ENCODE peak calls at places on chromosome 19, in eight cellular contexts. One of them, this sample, is unnamed.

GRCh38 chr19:43318203-43318602 is 35.3 kb upstream of the CD177 start:
- DNase-seq in right atrium auricular region: no peak
- DNase-seq in choroid plexus epithelial cell: no peak
- DNase-seq in HCT116: no peak
- DNase-seq in foreskin fibroblast: no peak
- DNase-seq in Panc1: no peak
- DNase-seq in CD4-positive, alpha-beta T cell: no peak
- DNase-seq in endothelial cell: no peak
- DNase-seq in this sample: no peak

GRCh38 chr19:15237759-15238638 is 5.8 kb upstream of the EPHX3 start:
- DNase-seq in right atrium auricular region: no peak
- DNase-seq in choroid plexus epithelial cell: no peak
- DNase-seq in HCT116: no peak
- DNase-seq in foreskin fibroblast: no peak
- DNase-seq in Panc1: no peak
- DNase-seq in CD4-positive, alpha-beta T cell: no peak
- DNase-seq in endothelial cell: no peak
- DNase-seq in this sample: no peak

GRCh38 chr19:53507523-53508442 is 30.2 kb upstream of the ZNF331 start:
- DNase-seq in right atrium auricular region: no peak
- DNase-seq in choroid plexus epithelial cell: peak
- DNase-seq in HCT116: no peak
- DNase-seq in foreskin fibroblast: no peak
- DNase-seq in Panc1: no peak
- DNase-seq in CD4-positive, alpha-beta T cell: no peak
- DNase-seq in endothelial cell: no peak
- DNase-seq in this sample: no peak

GRCh38 chr19:29013325-29013724 is 199.6 kb downstream of the UQCRFS1 start:
- DNase-seq in right atrium auricular region: no peak
- DNase-seq in choroid plexus epithelial cell: no peak
- DNase-seq in HCT116: no peak
- DNase-seq in foreskin fibroblast: no peak
- DNase-seq in Panc1: no peak
- DNase-seq in CD4-positive, alpha-beta T cell: no peak
- DNase-seq in endothelial cell: no peak
- DNase-seq in this sample: no peak

GRCh38 chr19:51407631-51408131 is 9.8 kb downstream of the SIGLEC10 start:
- DNase-seq in right atrium auricular region: no peak
- DNase-seq in choroid plexus epithelial cell: peak
- DNase-seq in HCT116: peak
- DNase-seq in foreskin fibroblast: peak
- DNase-seq in Panc1: no peak
- DNase-seq in CD4-positive, alpha-beta T cell: no peak
- DNase-seq in endothelial cell: no peak
- DNase-seq in this sample: no peak

GRCh38 chr19:30906871-30907270 is 442.4 kb downstream of the TSHZ3 start:
- DNase-seq in right atrium auricular region: no peak
- DNase-seq in choroid plexus epithelial cell: no peak
- DNase-seq in HCT116: no peak
- DNase-seq in foreskin fibroblast: no peak
- DNase-seq in Panc1: no peak
- DNase-seq in CD4-positive, alpha-beta T cell: no peak
- DNase-seq in endothelial cell: no peak
- DNase-seq in this sample: no peak

GRCh38 chr19:51114087-51114714 is 6.0 kb upstream of the CTU1 start:
- DNase-seq in right atrium auricular region: no peak
- DNase-seq in choroid plexus epithelial cell: no peak
- DNase-seq in HCT116: no peak
- DNase-seq in foreskin fibroblast: no peak
- DNase-seq in Panc1: no peak
- DNase-seq in CD4-positive, alpha-beta T cell: no peak
- DNase-seq in endothelial cell: no peak
- DNase-seq in this sample: no peak

GRCh38 chr19:5016268-5016667 is 47.4 kb downstream of the KDM4B start:
- DNase-seq in right atrium auricular region: no peak
- DNase-seq in choroid plexus epithelial cell: no peak
- DNase-seq in HCT116: no peak
- DNase-seq in foreskin fibroblast: no peak
- DNase-seq in Panc1: no peak
- DNase-seq in CD4-positive, alpha-beta T cell: no peak
- DNase-seq in endothelial cell: no peak
- DNase-seq in this sample: no peak

GRCh38 chr19:48614436-48615144 is at the start of gene FAM83E:
- DNase-seq in right atrium auricular region: no peak
- DNase-seq in choroid plexus epithelial cell: no peak
- DNase-seq in HCT116: no peak
- DNase-seq in foreskin fibroblast: peak
- DNase-seq in Panc1: no peak
- DNase-seq in CD4-positive, alpha-beta T cell: no peak
- DNase-seq in endothelial cell: no peak
- DNase-seq in this sample: no peak

GRCh38 chr19:29952127-29952526 is 10.1 kb downstream of the URI1 start:
- DNase-seq in right atrium auricular region: no peak
- DNase-seq in choroid plexus epithelial cell: peak
- DNase-seq in HCT116: no peak
- DNase-seq in foreskin fibroblast: peak
- DNase-seq in Panc1: no peak
- DNase-seq in CD4-positive, alpha-beta T cell: no peak
- DNase-seq in endothelial cell: no peak
- DNase-seq in this sample: no peak

GRCh38 chr19:4647676-4648644 is 8.6 kb downstream of the TNFAIP8L1 start:
- DNase-seq in right atrium auricular region: peak
- DNase-seq in choroid plexus epithelial cell: peak
- DNase-seq in HCT116: no peak
- DNase-seq in foreskin fibroblast: no peak
- DNase-seq in Panc1: no peak
- DNase-seq in CD4-positive, alpha-beta T cell: no peak
- DNase-seq in endothelial cell: peak
- DNase-seq in this sample: no peak

GRCh38 chr19:46520616-46521015 is 24.9 kb upstream of the PNMA8B start:
- DNase-seq in right atrium auricular region: no peak
- DNase-seq in choroid plexus epithelial cell: no peak
- DNase-seq in HCT116: no peak
- DNase-seq in foreskin fibroblast: no peak
- DNase-seq in Panc1: no peak
- DNase-seq in CD4-positive, alpha-beta T cell: no peak
- DNase-seq in endothelial cell: no peak
- DNase-seq in this sample: no peak

GRCh38 chr19:45613926-45614725 is 12.1 kb upstream of the GPR4 start:
- DNase-seq in right atrium auricular region: no peak
- DNase-seq in choroid plexus epithelial cell: peak
- DNase-seq in HCT116: peak
- DNase-seq in foreskin fibroblast: peak
- DNase-seq in Panc1: no peak
- DNase-seq in CD4-positive, alpha-beta T cell: no peak
- DNase-seq in endothelial cell: no peak
- DNase-seq in this sample: no peak

GRCh38 chr19:27767234-27767633 is 1445.7 kb downstream of the UQCRFS1 start:
- DNase-seq in right atrium auricular region: peak
- DNase-seq in choroid plexus epithelial cell: no peak
- DNase-seq in HCT116: no peak
- DNase-seq in foreskin fibroblast: no peak
- DNase-seq in Panc1: no peak
- DNase-seq in CD4-positive, alpha-beta T cell: no peak
- DNase-seq in endothelial cell: no peak
- DNase-seq in this sample: no peak

GRCh38 chr19:5148794-5149190 is 179.9 kb downstream of the KDM4B start:
- DNase-seq in right atrium auricular region: no peak
- DNase-seq in choroid plexus epithelial cell: no peak
- DNase-seq in HCT116: no peak
- DNase-seq in foreskin fibroblast: no peak
- DNase-seq in Panc1: no peak
- DNase-seq in CD4-positive, alpha-beta T cell: peak
- DNase-seq in endothelial cell: no peak
- DNase-seq in this sample: no peak

GRCh38 chr19:3196933-3197205 is 11.1 kb downstream of the NCLN start:
- DNase-seq in right atrium auricular region: no peak
- DNase-seq in choroid plexus epithelial cell: no peak
- DNase-seq in HCT116: no peak
- DNase-seq in foreskin fibroblast: no peak
- DNase-seq in Panc1: no peak
- DNase-seq in CD4-positive, alpha-beta T cell: no peak
- DNase-seq in endothelial cell: no peak
- DNase-seq in this sample: no peak

GRCh38 chr19:3196064-3196932 is 10.6 kb downstream of the NCLN start:
- DNase-seq in right atrium auricular region: no peak
- DNase-seq in choroid plexus epithelial cell: no peak
- DNase-seq in HCT116: no peak
- DNase-seq in foreskin fibroblast: no peak
- DNase-seq in Panc1: no peak
- DNase-seq in CD4-positive, alpha-beta T cell: no peak
- DNase-seq in endothelial cell: no peak
- DNase-seq in this sample: no peak

GRCh38 chr19:3201911-3202310 is 16.2 kb downstream of the NCLN start:
- DNase-seq in right atrium auricular region: no peak
- DNase-seq in choroid plexus epithelial cell: no peak
- DNase-seq in HCT116: no peak
- DNase-seq in foreskin fibroblast: no peak
- DNase-seq in Panc1: no peak
- DNase-seq in CD4-positive, alpha-beta T cell: no peak
- DNase-seq in endothelial cell: no peak
- DNase-seq in this sample: no peak

GRCh38 chr19:3201072-3201700 is 15.5 kb downstream of the NCLN start:
- DNase-seq in right atrium auricular region: no peak
- DNase-seq in choroid plexus epithelial cell: no peak
- DNase-seq in HCT116: no peak
- DNase-seq in foreskin fibroblast: no peak
- DNase-seq in Panc1: no peak
- DNase-seq in CD4-positive, alpha-beta T cell: no peak
- DNase-seq in endothelial cell: no peak
- DNase-seq in this sample: no peak

DNA sequence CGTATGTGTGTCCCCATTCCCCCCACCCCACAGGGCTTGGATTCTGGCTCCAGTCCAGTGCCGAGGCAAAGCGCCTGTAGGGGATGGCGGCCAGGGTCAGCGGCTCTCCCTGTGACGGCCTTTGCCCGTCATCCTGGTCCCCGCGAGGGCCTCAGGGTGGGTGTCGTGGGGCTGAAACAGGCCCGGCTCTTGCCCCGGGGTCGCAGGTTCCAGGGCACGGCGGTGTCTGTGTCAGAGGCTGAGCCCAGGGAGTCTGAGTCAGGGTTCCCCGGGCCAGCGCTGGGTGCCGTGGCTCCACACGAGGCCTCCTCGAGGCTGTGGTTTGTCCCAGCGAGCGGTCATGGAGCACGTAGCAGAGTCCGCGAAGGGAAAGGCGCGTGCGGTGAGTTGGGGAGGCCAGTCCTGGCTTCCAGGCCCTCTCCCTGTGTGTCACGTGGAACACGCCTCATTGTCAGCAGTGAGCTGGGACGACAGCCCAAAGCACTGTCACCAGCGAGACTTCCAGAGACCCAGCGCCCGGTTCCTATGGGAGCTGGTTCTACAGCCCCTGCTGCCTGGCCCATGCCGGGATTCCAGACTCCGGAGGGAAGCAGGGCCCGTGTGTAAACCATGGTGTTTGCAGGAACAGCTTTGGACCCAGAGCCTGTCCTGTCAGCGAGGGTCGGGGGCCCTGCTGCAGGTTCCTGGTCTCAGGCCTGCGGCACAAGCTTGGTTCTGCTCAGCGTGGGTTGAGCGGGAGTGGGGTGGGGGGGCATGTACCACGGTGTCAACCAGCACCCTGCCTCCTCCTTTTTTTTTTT is 13.4 kb downstream of the NCLN start:
- DNase-seq in right atrium auricular region: no peak
- DNase-seq in choroid plexus epithelial cell: no peak
- DNase-seq in HCT116: no peak
- DNase-seq in foreskin fibroblast: no peak
- DNase-seq in Panc1: no peak
- DNase-seq in CD4-positive, alpha-beta T cell: no peak
- DNase-seq in endothelial cell: no peak
- DNase-seq in this sample: no peak
- TF ChIP-seq CTCF in right atrium auricular region: no peak
- TF ChIP-seq CTCF in choroid plexus epithelial cell: no peak
- TF ChIP-seq CTCF in HCT116: no peak
- TF ChIP-seq CTCF in foreskin fibroblast: no peak
- TF ChIP-seq CTCF in Panc1: no peak
- TF ChIP-seq CTCF in CD4-positive, alpha-beta T cell: no peak
- TF ChIP-seq CTCF in endothelial cell: no peak
- TF ChIP-seq CTCF in this sample: no peak

GRCh38 chr19:54674021-54674617 is 11.3 kb downstream of the LILRB4 start:
- DNase-seq in right atrium auricular region: no peak
- DNase-seq in choroid plexus epithelial cell: peak
- DNase-seq in HCT116: peak
- DNase-seq in foreskin fibroblast: peak
- DNase-seq in Panc1: peak
- DNase-seq in CD4-positive, alpha-beta T cell: no peak
- DNase-seq in endothelial cell: no peak
- DNase-seq in this sample: no peak
- TF ChIP-seq CTCF in right atrium auricular region: peak
- TF ChIP-seq CTCF in choroid plexus epithelial cell: peak
- TF ChIP-seq CTCF in HCT116: peak
- TF ChIP-seq CTCF in foreskin fibroblast: peak
- TF ChIP-seq CTCF in Panc1: peak
- TF ChIP-seq CTCF in CD4-positive, alpha-beta T cell: peak
- TF ChIP-seq CTCF in endothelial cell: peak
- TF ChIP-seq CTCF in this sample: no peak

GRCh38 chr19:12052571-12053169 is at the start of gene ZNF878:
- DNase-seq in right atrium auricular region: peak
- DNase-seq in choroid plexus epithelial cell: peak
- DNase-seq in HCT116: no peak
- DNase-seq in foreskin fibroblast: peak
- DNase-seq in Panc1: no peak
- DNase-seq in CD4-positive, alpha-beta T cell: peak
- DNase-seq in endothelial cell: no peak
- DNase-seq in this sample: peak
- TF ChIP-seq CTCF in right atrium auricular region: no peak
- TF ChIP-seq CTCF in choroid plexus epithelial cell: no peak
- TF ChIP-seq CTCF in HCT116: no peak
- TF ChIP-seq CTCF in foreskin fibroblast: no peak
- TF ChIP-seq CTCF in Panc1: peak
- TF ChIP-seq CTCF in CD4-positive, alpha-beta T cell: no peak
- TF ChIP-seq CTCF in endothelial cell: no peak
- TF ChIP-seq CTCF in this sample: no peak

GRCh38 chr19:1355258-1355973 is 28.3 kb upstream of the NDUFS7 start:
- DNase-seq in right atrium auricular region: no peak
- DNase-seq in choroid plexus epithelial cell: peak
- DNase-seq in HCT116: no peak
- DNase-seq in foreskin fibroblast: peak
- DNase-seq in Panc1: no peak
- DNase-seq in CD4-positive, alpha-beta T cell: no peak
- DNase-seq in endothelial cell: no peak
- DNase-seq in this sample: no peak

GRCh38 chr19:1355974-1356865 is 27.5 kb upstream of the NDUFS7 start:
- DNase-seq in right atrium auricular region: no peak
- DNase-seq in choroid plexus epithelial cell: peak
- DNase-seq in HCT116: no peak
- DNase-seq in foreskin fibroblast: no peak
- DNase-seq in Panc1: no peak
- DNase-seq in CD4-positive, alpha-beta T cell: no peak
- DNase-seq in endothelial cell: no peak
- DNase-seq in this sample: no peak

GRCh38 chr19:1357695-1358094 is 26.0 kb upstream of the NDUFS7 start:
- DNase-seq in right atrium auricular region: no peak
- DNase-seq in choroid plexus epithelial cell: no peak
- DNase-seq in HCT116: no peak
- DNase-seq in foreskin fibroblast: no peak
- DNase-seq in Panc1: no peak
- DNase-seq in CD4-positive, alpha-beta T cell: no peak
- DNase-seq in endothelial cell: no peak
- DNase-seq in this sample: no peak

GRCh38 chr19:1353144-1353543 is 30.6 kb upstream of the NDUFS7 start:
- DNase-seq in right atrium auricular region: no peak
- DNase-seq in choroid plexus epithelial cell: no peak
- DNase-seq in HCT116: no peak
- DNase-seq in foreskin fibroblast: no peak
- DNase-seq in Panc1: no peak
- DNase-seq in CD4-positive, alpha-beta T cell: no peak
- DNase-seq in endothelial cell: no peak
- DNase-seq in this sample: no peak

GRCh38 chr19:1354496-1355257 is 29.0 kb upstream of the NDUFS7 start:
- DNase-seq in right atrium auricular region: peak
- DNase-seq in choroid plexus epithelial cell: peak
- DNase-seq in HCT116: peak
- DNase-seq in foreskin fibroblast: peak
- DNase-seq in Panc1: no peak
- DNase-seq in CD4-positive, alpha-beta T cell: peak
- DNase-seq in endothelial cell: peak
- DNase-seq in this sample: peak
- TF ChIP-seq CTCF in right atrium auricular region: no peak
- TF ChIP-seq CTCF in choroid plexus epithelial cell: no peak
- TF ChIP-seq CTCF in HCT116: no peak
- TF ChIP-seq CTCF in foreskin fibroblast: no peak
- TF ChIP-seq CTCF in Panc1: no peak
- TF ChIP-seq CTCF in CD4-positive, alpha-beta T cell: no peak
- TF ChIP-seq CTCF in endothelial cell: no peak
- TF ChIP-seq CTCF in this sample: no peak

This sample was measured in omental fat pad.